ENCODE peak calls at places on chromosomes 11 and 22, in nine cellular contexts. Y is GM10248, T is IMR-90, H is HuH-7, J is NCI-H2081, E is activated gamma-delta T cell treated with Interleukin-2 at 50 U/mL for 16 hours, Z is T-cell, V is NCI-H1417, Q is hepatocyte. B is an unnamed sample.

GRCh38 chr22:43446881-43447280 is 35.1 kb downstream of the MPPED1 start:
- DNase-seq in Y (no peak), T (no peak), H (no peak), J (peak), E (no peak), Z (no peak), V (peak), Q (no peak), B (no peak)

GRCh38 chr22:41564563-41564962 is 3.8 kb downstream of the CSDC2 start:
- DNase-seq in Y (no peak), T (peak), H (no peak), J (no peak), E (no peak), Z (no peak), V (no peak), Q (no peak), B (no peak)

GRCh38 chr22:19059481-19060278 is 62.5 kb downstream of the DGCR2 start:
- DNase-seq in Y (no peak), T (no peak), H (no peak), J (no peak), E (no peak), Z (no peak), V (no peak), Q (no peak), B (no peak)

GRCh38 chr11:126594921-126595367 is 239.5 kb downstream of the ST3GAL4 start:
- DNase-seq in Y (no peak), T (no peak), H (no peak), J (no peak), E (no peak), Z (no peak), V (peak), Q (no peak), B (no peak)

GRCh38 chr22:32487021-32487420 is 12.4 kb downstream of the FBXO7 start:
- DNase-seq in Y (no peak), T (no peak), H (no peak), J (no peak), E (no peak), Z (no peak), V (no peak), Q (no peak), B (no peak)

GRCh38 chr11:47243454-47243853 is 5.2 kb downstream of the ACP2 start:
- DNase-seq in Y (no peak), T (no peak), H (no peak), J (no peak), E (no peak), Z (no peak), V (no peak), Q (no peak), B (no peak)

GRCh38 chr11:69691449-69691848 is 12.4 kb downstream of the FGF19 start:
- DNase-seq in Y (no peak), T (peak), H (no peak), J (no peak), E (no peak), Z (no peak), V (no peak), Q (no peak), B (no peak)

GRCh38 chr11:12189543-12190235 is 79.3 kb downstream of the MICAL2 start:
- DNase-seq in Y (no peak), T (no peak), H (no peak), J (no peak), E (peak), Z (peak), V (peak), Q (no peak), B (peak)

GRCh38 chr22:38317237-38317994 is at the start of gene CSNK1E:
- DNase-seq in Y (peak), T (peak), H (peak), J (peak), E (peak), Z (peak), V (peak), Q (peak), B (peak)

GRCh38 chr22:50574383-50574755 is 3.9 kb downstream of the CPT1B start:
- DNase-seq in Y (no peak), T (no peak), H (no peak), J (no peak), E (no peak), Z (no peak), V (no peak), Q (no peak), B (no peak)

GRCh38 chr11:33684003-33684715 is 16.5 kb downstream of the C11orf91 start:
- DNase-seq in Y (no peak), T (no peak), H (no peak), J (no peak), E (no peak), Z (no peak), V (no peak), Q (no peak), B (no peak)

GRCh38 chr11:48900131-48900800 is 83.4 kb downstream of the TRIM51G start:
- DNase-seq in Y (no peak), T (no peak), H (no peak), J (no peak), E (no peak), Z (no peak), V (no peak), Q (no peak), B (no peak)

GRCh38 chr22:42994917-42995562 is 19.9 kb downstream of the PACSIN2 start:
- DNase-seq in Y (peak), T (peak), H (peak), J (no peak), E (no peak), Z (no peak), V (no peak), Q (peak), B (peak)

GRCh38 chr11:113505046-113505445 is 29.8 kb upstream of the DRD2 start:
- DNase-seq in Y (no peak), T (no peak), H (no peak), J (no peak), E (no peak), Z (no peak), V (no peak), Q (no peak), B (no peak)

GRCh38 chr11:122796128-122796717 is 42.1 kb upstream of the CRTAM start:
- DNase-seq in Y (peak), T (peak), H (peak), J (peak), E (peak), Z (peak), V (no peak), Q (peak), B (peak)

GRCh38 chr11:18775492-18776292 is 15.9 kb downstream of the PTPN5 start:
- DNase-seq in Y (peak), T (peak), H (peak), J (peak), E (peak), Z (peak), V (peak), Q (peak), B (peak)